ENCODE peak calls at places on chromosome 1, in six cellular contexts. W is AG09309, A is AG09319, H is T-helper 2 cell, C is neural crest cell, Q is endothelial cell of umbilical vein. I is an unnamed sample.

GRCh38 chr1:203353486-203353885 is 2.6 kb upstream of the FMOD start:
- DNase-seq in W (no peak), A (no peak), H (no peak), C (no peak), Q (no peak), I (no peak)

GRCh38 chr1:117110774-117111173 is 10.8 kb downstream of the TRIM45 start:
- DNase-seq in W (no peak), A (no peak), H (no peak), C (no peak), Q (peak), I (no peak)

GRCh38 chr1:156409424-156409823 is 40.4 kb downstream of the RHBG start:
- DNase-seq in W (no peak), A (no peak), H (no peak), C (no peak), Q (no peak), I (no peak)

GRCh38 chr1:216670118-216670870 is 52.9 kb downstream of the ESRRG start:
- DNase-seq in W (no peak), A (no peak), H (no peak), C (no peak), Q (no peak), I (no peak)

GRCh38 chr1:64691631-64692030 is 53.2 kb upstream of the RAVER2 start:
- DNase-seq in W (no peak), A (no peak), H (no peak), C (no peak), Q (peak), I (peak)

GRCh38 chr1:52668711-52669110 is 29.4 kb downstream of the COA7 start:
- DNase-seq in W (no peak), A (no peak), H (no peak), C (no peak), Q (no peak), I (no peak)

GRCh38 chr1:119732465-119733168 is 20.9 kb downstream of the PHGDH start:
- DNase-seq in W (no peak), A (no peak), H (no peak), C (no peak), Q (no peak), I (no peak)

GRCh38 chr1:6009120-6010040 is 17.2 kb upstream of the NPHP4 start:
- DNase-seq in W (no peak), A (no peak), H (no peak), C (no peak), Q (no peak), I (no peak)

GRCh38 chr1:81848880-81849500 is 48.3 kb downstream of the ADGRL2 start:
- DNase-seq in W (no peak), A (no peak), H (no peak), C (no peak), Q (no peak), I (no peak)

I was measured in dermis microvascular lymphatic vessel endothelial cell.